ENCODE peak calls at places on chromosomes 4 and X, in nine cellular contexts. O is KG1; K is NCI-H524 treated with DMSO at 0.1 percent for 48 hours; N is MG63; T is stimulated activated CD8-positive, alpha-beta memory T cell treated with anti-CD3 and anti-CD28 coated beads, Interleukin-12 subunit alpha, Interleukin-12 subunit beta, amount 100 ng/mL, for 4 hours; J is stimulated activated CD4-positive, alpha-beta T cell treated with anti-CD3 and anti-CD28 coated beads, TNF-alpha, amount 100 ng/mL, for 24 hours; V is activated CD4-positive, alpha-beta T cell treated with anti-CD3 and anti-CD28 coated beads, Interleukin-2, amount 50 U/mL, for 24 hours; F is OCI-M1; E is lung. P is an unnamed sample.

GRCh38 chr4:76803522-76803921 is 94.4 kb downstream of the SOWAHB start:
- DNase-seq in J (no peak), K (no peak), N (peak), V (no peak), O (no peak), F (peak), E (no peak), T (no peak), P (no peak)

GRCh38 chrX:48558270-48558669 is 16.0 kb upstream of the RBM3 start:
- DNase-seq in N (peak), O (no peak), T (no peak), V (no peak), K (no peak), F (no peak), E (no peak), J (no peak), P (no peak)

GRCh38 chr4:123443401-123444297 is 47.1 kb downstream of the SPRY1 start:
- DNase-seq in T (no peak), V (no peak), K (no peak), J (no peak), E (no peak), N (no peak), O (peak), F (peak), P (no peak)

GRCh38 chr4:151169223-151169622 is 69.8 kb downstream of the RPS3A start:
- DNase-seq in T (no peak), F (no peak), K (peak), E (peak), J (no peak), O (no peak), N (peak), V (no peak), P (peak)

GRCh38 chr4:82785248-82786003 is 13.2 kb downstream of the SCD5 start:
- DNase-seq in N (peak), V (no peak), K (no peak), J (no peak), F (peak), T (no peak), E (no peak), O (no peak), P (no peak)

GRCh38 chrX:45952030-45952429 is 593.2 kb downstream of the ZNF674 start:
- DNase-seq in K (no peak), F (no peak), O (no peak), N (no peak), T (no peak), J (no peak), V (no peak), E (no peak), P (no peak)

GRCh38 chr4:41134581-41134980 is 79.8 kb downstream of the APBB2 start:
- DNase-seq in J (no peak), F (no peak), N (no peak), E (no peak), V (no peak), K (no peak), T (no peak), O (no peak), P (no peak)

GRCh38 chr4:101321481-101322042 is 25.8 kb downstream of the PPP3CA start:
- DNase-seq in T (no peak), O (no peak), F (no peak), K (no peak), N (no peak), V (no peak), E (no peak), J (no peak), P (no peak)

GRCh38 chr4:53654300-53654758 is 63.0 kb upstream of the LNX1 start:
- DNase-seq in O (no peak), N (peak), K (no peak), T (no peak), J (no peak), E (no peak), F (no peak), V (no peak), P (no peak)

GRCh38 chrX:46770817-46771163 is 11.9 kb upstream of the SLC9A7 start:
- DNase-seq in J (no peak), K (no peak), T (no peak), N (peak), O (no peak), E (no peak), F (no peak), V (no peak), P (no peak)

GRCh38 chrX:145178268-145178667 is 69.0 kb upstream of the SPANXN1 start:
- DNase-seq in E (no peak), K (no peak), J (no peak), V (no peak), F (peak), T (no peak), N (no peak), O (no peak), P (no peak)

GRCh38 chrX:41491267-41492004 is 44.3 kb downstream of the NYX start:
- DNase-seq in F (no peak), K (no peak), V (no peak), O (no peak), E (peak), T (no peak), J (no peak), N (peak), P (no peak)

GRCh38 chr4:2292679-2293108 is 30.8 kb upstream of the MXD4 start:
- DNase-seq in E (no peak), O (no peak), K (no peak), V (no peak), F (no peak), N (no peak), T (no peak), J (no peak), P (no peak)

GRCh38 chrX:17923546-17923945 is 62.4 kb upstream of the RAI2 start:
- DNase-seq in K (no peak), F (peak), O (no peak), T (no peak), N (no peak), J (no peak), E (no peak), V (no peak), P (no peak)